ENCODE peak calls at places on chromosome 4, in seven cellular contexts. One of them, this sample, is unnamed.
A peak's percentile ranks its signal among the peaks of the same experiment; 100 is the strongest.

GRCh38 chr4:52748432-52748831 is 2.8 kb downstream of the ERVMER34-1 start:
- DNase-seq in right cardiac atrium: no peak
- DNase-seq in tibial artery: no peak
- DNase-seq in IMR-90: no peak
- DNase-seq in endodermal cell: no peak
- DNase-seq in mesenchymal stem cell: no peak
- DNase-seq in Panc1: no peak
- DNase-seq in this sample: no peak

GRCh38 chr4:2090642-2091041 is 31.5 kb downstream of the NAT8L start:
- DNase-seq in right cardiac atrium: no peak
- DNase-seq in tibial artery: no peak
- DNase-seq in IMR-90: no peak
- DNase-seq in endodermal cell: no peak
- DNase-seq in mesenchymal stem cell: no peak
- DNase-seq in Panc1: no peak
- DNase-seq in this sample: no peak

GRCh38 chr4:8475751-8476575 is 35.4 kb downstream of the TRMT44 start:
- DNase-seq in right cardiac atrium: peak; percentile 44
- DNase-seq in tibial artery: no peak
- DNase-seq in IMR-90: no peak
- DNase-seq in endodermal cell: no peak
- DNase-seq in mesenchymal stem cell: no peak
- DNase-seq in Panc1: no peak
- DNase-seq in this sample: no peak

GRCh38 chr4:7323872-7324650 is 110.7 kb downstream of the PSAPL1 start:
- DNase-seq in right cardiac atrium: peak; percentile 10
- DNase-seq in tibial artery: peak; percentile 60
- DNase-seq in IMR-90: no peak
- DNase-seq in endodermal cell: no peak
- DNase-seq in mesenchymal stem cell: no peak
- DNase-seq in Panc1: peak; percentile 4
- DNase-seq in this sample: no peak

GRCh38 chr4:103075435-103075893 is 1.1 kb downstream of the SLC9B2 start:
- DNase-seq in right cardiac atrium: no peak
- DNase-seq in tibial artery: no peak
- DNase-seq in IMR-90: peak; percentile 26
- DNase-seq in endodermal cell: no peak
- DNase-seq in mesenchymal stem cell: peak; percentile 75
- DNase-seq in Panc1: no peak
- DNase-seq in this sample: peak; percentile 45

GRCh38 chr4:94410678-94411206 is 41.0 kb upstream of the PDLIM5 start:
- DNase-seq in right cardiac atrium: peak; percentile 73
- DNase-seq in tibial artery: peak; percentile 97
- DNase-seq in IMR-90: no peak
- DNase-seq in endodermal cell: no peak
- DNase-seq in mesenchymal stem cell: peak; percentile 83
- DNase-seq in Panc1: peak; percentile 7
- DNase-seq in this sample: peak; percentile 71

GRCh38 chr4:10456270-10457254 is 664 bp downstream of the ZNF518B start:
- DNase-seq in right cardiac atrium: peak; percentile 81
- DNase-seq in tibial artery: peak; percentile 70
- DNase-seq in IMR-90: peak; percentile 56
- DNase-seq in endodermal cell: peak; percentile 83
- DNase-seq in mesenchymal stem cell: peak; percentile 74
- DNase-seq in Panc1: no peak
- DNase-seq in this sample: peak; percentile 65

GRCh38 chr4:184664445-184665210 is 15.1 kb downstream of the PRIMPOL start:
- DNase-seq in right cardiac atrium: no peak
- DNase-seq in tibial artery: no peak
- DNase-seq in IMR-90: peak; percentile 18
- DNase-seq in endodermal cell: peak; percentile 71
- DNase-seq in mesenchymal stem cell: no peak
- DNase-seq in Panc1: no peak
- DNase-seq in this sample: peak; percentile 15

GRCh38 chr4:38563703-38564490 is 100.1 kb upstream of the KLF3 start:
- DNase-seq in right cardiac atrium: no peak
- DNase-seq in tibial artery: no peak
- DNase-seq in IMR-90: peak; percentile 33
- DNase-seq in endodermal cell: no peak
- DNase-seq in mesenchymal stem cell: no peak
- DNase-seq in Panc1: no peak
- DNase-seq in this sample: peak; percentile 47

GRCh38 chr4:71214578-71214977 is 124.2 kb upstream of the SLC4A4 start:
- DNase-seq in right cardiac atrium: no peak
- DNase-seq in tibial artery: no peak
- DNase-seq in IMR-90: no peak
- DNase-seq in endodermal cell: no peak
- DNase-seq in mesenchymal stem cell: no peak
- DNase-seq in Panc1: no peak
- DNase-seq in this sample: no peak

GRCh38 chr4:61500883-61501282 is 300.8 kb downstream of the ADGRL3 start:
- DNase-seq in right cardiac atrium: no peak
- DNase-seq in tibial artery: no peak
- DNase-seq in IMR-90: no peak
- DNase-seq in endodermal cell: no peak
- DNase-seq in mesenchymal stem cell: no peak
- DNase-seq in Panc1: no peak
- DNase-seq in this sample: peak; percentile 4

GRCh38 chr4:75639124-75639695 is 8.9 kb upstream of the CDKL2 start:
- DNase-seq in right cardiac atrium: no peak
- DNase-seq in tibial artery: no peak
- DNase-seq in IMR-90: no peak
- DNase-seq in endodermal cell: no peak
- DNase-seq in mesenchymal stem cell: no peak
- DNase-seq in Panc1: no peak
- DNase-seq in this sample: no peak

GRCh38 chr4:60913646-60914045 is 286.5 kb upstream of the ADGRL3 start:
- DNase-seq in right cardiac atrium: no peak
- DNase-seq in tibial artery: no peak
- DNase-seq in IMR-90: no peak
- DNase-seq in endodermal cell: no peak
- DNase-seq in mesenchymal stem cell: peak; percentile 3
- DNase-seq in Panc1: no peak
- DNase-seq in this sample: no peak

GRCh38 chr4:7328913-7329638 is 105.7 kb downstream of the PSAPL1 start:
- DNase-seq in right cardiac atrium: peak; percentile 74
- DNase-seq in tibial artery: peak; percentile 88
- DNase-seq in IMR-90: peak; percentile 57
- DNase-seq in endodermal cell: peak; percentile 64
- DNase-seq in mesenchymal stem cell: peak; percentile 61
- DNase-seq in Panc1: no peak
- DNase-seq in this sample: peak; percentile 84

GRCh38 chr4:72896515-72896914 is 173.0 kb downstream of the COX18 start:
- DNase-seq in right cardiac atrium: no peak
- DNase-seq in tibial artery: no peak
- DNase-seq in IMR-90: peak; percentile 78
- DNase-seq in endodermal cell: no peak
- DNase-seq in mesenchymal stem cell: peak; percentile 79
- DNase-seq in Panc1: no peak
- DNase-seq in this sample: peak; percentile 92

GRCh38 chr4:82773049-82773448 is 25.5 kb downstream of the SCD5 start:
- DNase-seq in right cardiac atrium: no peak
- DNase-seq in tibial artery: no peak
- DNase-seq in IMR-90: no peak
- DNase-seq in endodermal cell: peak; percentile 14
- DNase-seq in mesenchymal stem cell: no peak
- DNase-seq in Panc1: no peak
- DNase-seq in this sample: no peak

GRCh38 chr4:147678796-147679549 is 5.0 kb downstream of the PRMT9 start:
- DNase-seq in right cardiac atrium: no peak
- DNase-seq in tibial artery: no peak
- DNase-seq in IMR-90: peak; percentile 41
- DNase-seq in endodermal cell: peak; percentile 86
- DNase-seq in mesenchymal stem cell: no peak
- DNase-seq in Panc1: no peak
- DNase-seq in this sample: peak; percentile 68

GRCh38 chr4:109169160-109169559 is 133.3 kb downstream of the COL25A1 start:
- DNase-seq in right cardiac atrium: no peak
- DNase-seq in tibial artery: no peak
- DNase-seq in IMR-90: peak; percentile 4
- DNase-seq in endodermal cell: no peak
- DNase-seq in mesenchymal stem cell: no peak
- DNase-seq in Panc1: no peak
- DNase-seq in this sample: peak; percentile 9

GRCh38 chr4:109174224-109174953 is 128.1 kb downstream of the COL25A1 start:
- DNase-seq in right cardiac atrium: no peak
- DNase-seq in tibial artery: no peak
- DNase-seq in IMR-90: no peak
- DNase-seq in endodermal cell: no peak
- DNase-seq in mesenchymal stem cell: no peak
- DNase-seq in Panc1: no peak
- DNase-seq in this sample: no peak

GRCh38 chr4:109172301-109172700 is 130.2 kb downstream of the COL25A1 start:
- DNase-seq in right cardiac atrium: no peak
- DNase-seq in tibial artery: no peak
- DNase-seq in IMR-90: no peak
- DNase-seq in endodermal cell: no peak
- DNase-seq in mesenchymal stem cell: no peak
- DNase-seq in Panc1: no peak
- DNase-seq in this sample: no peak

GRCh38 chr4:109166586-109166985 is 135.9 kb downstream of the COL25A1 start:
- DNase-seq in right cardiac atrium: no peak
- DNase-seq in tibial artery: no peak
- DNase-seq in IMR-90: no peak
- DNase-seq in endodermal cell: no peak
- DNase-seq in mesenchymal stem cell: no peak
- DNase-seq in Panc1: no peak
- DNase-seq in this sample: no peak

DNA sequence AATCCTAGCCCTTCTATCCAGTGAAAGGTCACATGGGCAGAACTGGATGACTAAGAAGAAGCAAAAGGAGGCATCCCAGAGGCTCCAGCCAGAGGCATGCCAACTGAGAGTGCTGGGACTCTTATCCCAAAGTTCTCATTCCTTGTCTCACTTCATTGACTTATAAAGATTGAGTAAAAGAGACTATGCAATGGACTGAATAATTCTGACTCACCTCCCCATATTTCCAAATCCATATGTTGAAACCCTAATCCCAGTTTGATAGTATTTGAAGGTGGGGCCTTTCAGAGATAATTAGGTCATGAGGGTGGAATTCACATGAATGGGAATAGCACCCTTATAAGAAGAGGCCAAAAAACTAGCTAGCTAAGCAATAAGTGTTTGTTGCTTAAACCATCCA is 131.4 kb downstream of the COL25A1 start:
- DNase-seq in right cardiac atrium: no peak
- DNase-seq in tibial artery: no peak
- DNase-seq in IMR-90: no peak
- DNase-seq in endodermal cell: no peak
- DNase-seq in mesenchymal stem cell: no peak
- DNase-seq in Panc1: no peak
- DNase-seq in this sample: no peak
- H3K4me1 ChIP-seq in right cardiac atrium: no peaks in the 10 kb centered on the region
- H3K4me1 ChIP-seq in tibial artery: no peaks in the 10 kb centered on the region
- H3K4me1 ChIP-seq in IMR-90: no peaks in the 10 kb centered on the region
- H3K4me1 ChIP-seq in endodermal cell: peaks cover 7% of the 10 kb centered on the region
- H3K4me1 ChIP-seq in mesenchymal stem cell: no peaks in the 10 kb centered on the region
- H3K4me1 ChIP-seq in Panc1: no peaks in the 10 kb centered on the region
- H3K4me1 ChIP-seq in this sample: no peaks in the 10 kb centered on the region

GRCh38 chr4:98446499-98447375 is 185.6 kb downstream of the RAP1GDS1 start:
- DNase-seq in right cardiac atrium: no peak
- DNase-seq in tibial artery: no peak
- DNase-seq in IMR-90: peak; percentile 31
- DNase-seq in endodermal cell: no peak
- DNase-seq in mesenchymal stem cell: peak; percentile 64
- DNase-seq in Panc1: no peak
- DNase-seq in this sample: peak; percentile 96
- H3K4me3 ChIP-seq in right cardiac atrium: no peak overlapping the region
- H3K4me3 ChIP-seq in tibial artery: no peak overlapping the region
- H3K4me3 ChIP-seq in IMR-90: no peak overlapping the region
- H3K4me3 ChIP-seq in endodermal cell: no peak overlapping the region
- H3K4me3 ChIP-seq in mesenchymal stem cell: no peak overlapping the region
- H3K4me3 ChIP-seq in Panc1: no peak overlapping the region
- H3K4me3 ChIP-seq in this sample: no peak overlapping the region

DNA sequence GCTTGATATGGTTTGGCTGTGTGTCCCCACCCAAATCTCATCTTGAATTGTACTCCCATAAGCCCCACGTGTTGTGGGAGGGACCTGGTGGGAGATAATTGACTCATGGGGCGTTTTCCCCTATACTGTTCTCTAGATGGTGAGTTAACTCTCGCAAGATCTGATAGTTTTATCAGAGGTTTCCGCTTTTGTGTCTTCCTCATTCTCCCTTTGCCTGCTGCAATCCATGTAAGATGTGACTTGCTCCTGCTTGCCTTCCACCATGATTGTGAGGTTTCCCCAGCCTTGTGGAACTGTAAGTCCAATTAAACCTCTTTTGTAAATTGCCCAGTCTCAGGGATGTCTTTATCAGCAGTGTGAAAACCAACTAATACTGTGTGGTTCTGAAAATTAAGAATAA is 11.5 kb downstream of the SLAIN2 start:
- DNase-seq in right cardiac atrium: no peak
- DNase-seq in tibial artery: no peak
- DNase-seq in IMR-90: no peak
- DNase-seq in endodermal cell: no peak
- DNase-seq in mesenchymal stem cell: no peak
- DNase-seq in Panc1: no peak
- DNase-seq in this sample: no peak
- H3K4me1 ChIP-seq in right cardiac atrium: peaks cover 6% of the 10 kb centered on the region
- H3K4me1 ChIP-seq in tibial artery: peaks cover 36% of the 10 kb centered on the region
- H3K4me1 ChIP-seq in IMR-90: peaks cover 3% of the 10 kb centered on the region
- H3K4me1 ChIP-seq in endodermal cell: no peaks in the 10 kb centered on the region
- H3K4me1 ChIP-seq in mesenchymal stem cell: peaks cover 3% of the 10 kb centered on the region
- H3K4me1 ChIP-seq in Panc1: no peaks in the 10 kb centered on the region
- H3K4me1 ChIP-seq in this sample: no peaks in the 10 kb centered on the region

GRCh38 chr4:107034091-107034698 is 1.9 kb downstream of the DKK2 start:
- DNase-seq in right cardiac atrium: peak; percentile 33
- DNase-seq in tibial artery: no peak
- DNase-seq in IMR-90: no peak
- DNase-seq in endodermal cell: peak; percentile 87
- DNase-seq in mesenchymal stem cell: peak; percentile 61
- DNase-seq in Panc1: no peak
- DNase-seq in this sample: peak; percentile 50

GRCh38 chr4:107036602-107037151 is 564 bp upstream of the DKK2 start:
- DNase-seq in right cardiac atrium: no peak
- DNase-seq in tibial artery: no peak
- DNase-seq in IMR-90: no peak
- DNase-seq in endodermal cell: no peak
- DNase-seq in mesenchymal stem cell: peak; percentile 14
- DNase-seq in Panc1: no peak
- DNase-seq in this sample: peak; percentile 6

GRCh38 chr4:107034982-107035710 is 967 bp downstream of the DKK2 start:
- DNase-seq in right cardiac atrium: peak; percentile 57
- DNase-seq in tibial artery: no peak
- DNase-seq in IMR-90: peak; percentile 3
- DNase-seq in endodermal cell: peak; percentile 79
- DNase-seq in mesenchymal stem cell: peak; percentile 44
- DNase-seq in Panc1: no peak
- DNase-seq in this sample: peak; percentile 44

GRCh38 chr4:107035711-107036601 is at the start of gene DKK2:
- DNase-seq in right cardiac atrium: peak; percentile 46
- DNase-seq in tibial artery: no peak
- DNase-seq in IMR-90: peak; percentile 28
- DNase-seq in endodermal cell: peak; percentile 67
- DNase-seq in mesenchymal stem cell: peak; percentile 58
- DNase-seq in Panc1: no peak
- DNase-seq in this sample: no peak

GRCh38 chr4:107037188-107037587 is 1.1 kb upstream of the DKK2 start:
- DNase-seq in right cardiac atrium: peak; percentile 75
- DNase-seq in tibial artery: peak; percentile 63
- DNase-seq in IMR-90: peak; percentile 2
- DNase-seq in endodermal cell: peak; percentile 91
- DNase-seq in mesenchymal stem cell: peak; percentile 44
- DNase-seq in Panc1: no peak
- DNase-seq in this sample: no peak
- H3K4me3 ChIP-seq in right cardiac atrium: peak overlapping the region; percentile 33
- H3K4me3 ChIP-seq in tibial artery: peak overlapping the region; percentile 51
- H3K4me3 ChIP-seq in IMR-90: no peak overlapping the region
- H3K4me3 ChIP-seq in endodermal cell: no peak overlapping the region
- H3K4me3 ChIP-seq in mesenchymal stem cell: peak overlapping the region; percentile 81
- H3K4me3 ChIP-seq in Panc1: peak overlapping the region; percentile 18
- H3K4me3 ChIP-seq in this sample: peak overlapping the region; percentile 49

This sample was measured in fibroblast of lung.